ENCODE peak calls at places on chromosomes 5 and 9, in ten cellular contexts. One of them, this sample, is unnamed.

GRCh38 chr9:98195671-98196070 is 3.2 kb upstream of the CORO2A start:
- DNase-seq in thyroid gland: no peak
- DNase-seq in left ventricle myocardium inferior: no peak
- DNase-seq in lower leg skin: no peak
- DNase-seq in cardiac muscle cell: no peak
- DNase-seq in PC-3: no peak
- DNase-seq in fibroblast of the aortic adventitia: no peak
- DNase-seq in heart right ventricle: no peak
- DNase-seq in A549: no peak
- DNase-seq in astrocyte of the spinal cord: no peak
- DNase-seq in this sample: no peak

GRCh38 chr9:116899337-116900006 is 212.4 kb downstream of the TRIM32 start:
- DNase-seq in A549: no peak
- DNase-seq in astrocyte of the spinal cord: peak; percentile 10
- DNase-seq in cardiac muscle cell: no peak
- DNase-seq in thyroid gland: no peak
- DNase-seq in lower leg skin: no peak
- DNase-seq in PC-3: peak; percentile 25
- DNase-seq in left ventricle myocardium inferior: no peak
- DNase-seq in heart right ventricle: no peak
- DNase-seq in fibroblast of the aortic adventitia: no peak
- DNase-seq in this sample: no peak

GRCh38 chr9:128818839-128819715 is 777 bp downstream of the ENDOG start:
- DNase-seq in PC-3: peak; percentile 16
- DNase-seq in heart right ventricle: peak; percentile 49
- DNase-seq in cardiac muscle cell: no peak
- DNase-seq in lower leg skin: no peak
- DNase-seq in astrocyte of the spinal cord: no peak
- DNase-seq in A549: peak; percentile 35
- DNase-seq in fibroblast of the aortic adventitia: peak; percentile 5
- DNase-seq in thyroid gland: peak; percentile 56
- DNase-seq in left ventricle myocardium inferior: peak; percentile 40
- DNase-seq in this sample: no peak

GRCh38 chr9:2093920-2094597 is 78.9 kb downstream of the SMARCA2 start:
- DNase-seq in fibroblast of the aortic adventitia: peak; percentile 70
- DNase-seq in PC-3: no peak
- DNase-seq in A549: no peak
- DNase-seq in heart right ventricle: no peak
- DNase-seq in astrocyte of the spinal cord: peak; percentile 44
- DNase-seq in left ventricle myocardium inferior: no peak
- DNase-seq in thyroid gland: peak; percentile 86
- DNase-seq in cardiac muscle cell: peak; percentile 49
- DNase-seq in lower leg skin: no peak
- DNase-seq in this sample: peak; percentile 20

GRCh38 chr5:67010684-67011409 is 185.8 kb downstream of the CD180 start:
- DNase-seq in A549: no peak
- DNase-seq in lower leg skin: peak; percentile 84
- DNase-seq in cardiac muscle cell: peak; percentile 40
- DNase-seq in PC-3: peak; percentile 94
- DNase-seq in left ventricle myocardium inferior: no peak
- DNase-seq in heart right ventricle: no peak
- DNase-seq in thyroid gland: peak; percentile 33
- DNase-seq in fibroblast of the aortic adventitia: peak; percentile 62
- DNase-seq in astrocyte of the spinal cord: peak; percentile 87
- DNase-seq in this sample: peak; percentile 95

GRCh38 chr9:84276741-84277140 is 63.8 kb downstream of the SLC28A3 start:
- DNase-seq in PC-3: no peak
- DNase-seq in fibroblast of the aortic adventitia: no peak
- DNase-seq in astrocyte of the spinal cord: no peak
- DNase-seq in thyroid gland: no peak
- DNase-seq in heart right ventricle: no peak
- DNase-seq in A549: no peak
- DNase-seq in left ventricle myocardium inferior: no peak
- DNase-seq in lower leg skin: no peak
- DNase-seq in cardiac muscle cell: no peak
- DNase-seq in this sample: no peak

GRCh38 chr5:41517909-41518308 is 7.5 kb upstream of the PLCXD3 start:
- DNase-seq in heart right ventricle: no peak
- DNase-seq in thyroid gland: no peak
- DNase-seq in PC-3: peak; percentile 46
- DNase-seq in astrocyte of the spinal cord: peak; percentile 30
- DNase-seq in cardiac muscle cell: peak; percentile 62
- DNase-seq in lower leg skin: no peak
- DNase-seq in A549: no peak
- DNase-seq in left ventricle myocardium inferior: no peak
- DNase-seq in fibroblast of the aortic adventitia: peak; percentile 60
- DNase-seq in this sample: peak; percentile 43

GRCh38 chr5:125485003-125485641 is 738.7 kb upstream of the ZNF608 start:
- DNase-seq in left ventricle myocardium inferior: no peak
- DNase-seq in lower leg skin: peak; percentile 83
- DNase-seq in cardiac muscle cell: peak; percentile 97
- DNase-seq in A549: peak; percentile 43
- DNase-seq in astrocyte of the spinal cord: peak; percentile 99
- DNase-seq in PC-3: peak; percentile 87
- DNase-seq in thyroid gland: peak; percentile 18
- DNase-seq in fibroblast of the aortic adventitia: peak; percentile 99
- DNase-seq in heart right ventricle: no peak
- DNase-seq in this sample: peak; percentile 100

GRCh38 chr5:29697786-29698414 is 1495.6 kb upstream of the CDH6 start:
- DNase-seq in heart right ventricle: no peak
- DNase-seq in cardiac muscle cell: no peak
- DNase-seq in PC-3: peak; percentile 48
- DNase-seq in left ventricle myocardium inferior: no peak
- DNase-seq in A549: no peak
- DNase-seq in thyroid gland: no peak
- DNase-seq in astrocyte of the spinal cord: no peak
- DNase-seq in fibroblast of the aortic adventitia: no peak
- DNase-seq in lower leg skin: no peak
- DNase-seq in this sample: no peak

GRCh38 chr5:155735388-155735787 is 591.6 kb upstream of the SGCD start:
- DNase-seq in PC-3: no peak
- DNase-seq in thyroid gland: peak; percentile 61
- DNase-seq in astrocyte of the spinal cord: no peak
- DNase-seq in heart right ventricle: peak; percentile 65
- DNase-seq in lower leg skin: no peak
- DNase-seq in fibroblast of the aortic adventitia: no peak
- DNase-seq in cardiac muscle cell: no peak
- DNase-seq in left ventricle myocardium inferior: peak; percentile 77
- DNase-seq in A549: no peak
- DNase-seq in this sample: no peak

GRCh38 chr5:65482727-65483473 is 1.2 kb upstream of the ADAMTS6 start:
- DNase-seq in cardiac muscle cell: peak; percentile 76
- DNase-seq in heart right ventricle: no peak
- DNase-seq in astrocyte of the spinal cord: peak; percentile 86
- DNase-seq in A549: no peak
- DNase-seq in fibroblast of the aortic adventitia: peak; percentile 83
- DNase-seq in thyroid gland: peak; percentile 39
- DNase-seq in PC-3: peak; percentile 32
- DNase-seq in lower leg skin: no peak
- DNase-seq in left ventricle myocardium inferior: no peak
- DNase-seq in this sample: peak; percentile 87

GRCh38 chr5:65483474-65484346 is 2.0 kb upstream of the ADAMTS6 start:
- DNase-seq in astrocyte of the spinal cord: peak; percentile 82
- DNase-seq in PC-3: peak; percentile 49
- DNase-seq in fibroblast of the aortic adventitia: peak; percentile 90
- DNase-seq in A549: no peak
- DNase-seq in thyroid gland: no peak
- DNase-seq in heart right ventricle: no peak
- DNase-seq in left ventricle myocardium inferior: no peak
- DNase-seq in lower leg skin: no peak
- DNase-seq in cardiac muscle cell: peak; percentile 85
- DNase-seq in this sample: peak; percentile 87

GRCh38 chr5:65481171-65481575 is 547 bp downstream of the ADAMTS6 start:
- DNase-seq in A549: no peak
- DNase-seq in thyroid gland: no peak
- DNase-seq in fibroblast of the aortic adventitia: peak; percentile 48
- DNase-seq in astrocyte of the spinal cord: no peak
- DNase-seq in lower leg skin: no peak
- DNase-seq in PC-3: no peak
- DNase-seq in cardiac muscle cell: peak; percentile 20
- DNase-seq in heart right ventricle: no peak
- DNase-seq in left ventricle myocardium inferior: no peak
- DNase-seq in this sample: peak; percentile 25

GRCh38 chr5:65481635-65482271 is at the start of gene ADAMTS6:
- DNase-seq in astrocyte of the spinal cord: peak; percentile 97
- DNase-seq in lower leg skin: peak; percentile 96
- DNase-seq in cardiac muscle cell: peak; percentile 99
- DNase-seq in thyroid gland: peak; percentile 94
- DNase-seq in A549: peak; percentile 47
- DNase-seq in heart right ventricle: peak; percentile 87
- DNase-seq in fibroblast of the aortic adventitia: peak; percentile 99
- DNase-seq in left ventricle myocardium inferior: peak; percentile 91
- DNase-seq in PC-3: peak; percentile 59
- DNase-seq in this sample: peak; percentile 99

GRCh38 chr5:65482280-65482726 is 583 bp upstream of the ADAMTS6 start:
- DNase-seq in thyroid gland: no peak
- DNase-seq in fibroblast of the aortic adventitia: peak; percentile 76
- DNase-seq in heart right ventricle: no peak
- DNase-seq in A549: no peak
- DNase-seq in PC-3: no peak
- DNase-seq in astrocyte of the spinal cord: peak; percentile 81
- DNase-seq in lower leg skin: no peak
- DNase-seq in cardiac muscle cell: peak; percentile 66
- DNase-seq in left ventricle myocardium inferior: no peak
- DNase-seq in this sample: peak; percentile 65
- H3K4me3 ChIP-seq in thyroid gland: peak overlapping the region; percentile 64
- H3K4me3 ChIP-seq in fibroblast of the aortic adventitia: peak overlapping the region; percentile 64
- H3K4me3 ChIP-seq in heart right ventricle: peak overlapping the region; percentile 65
- H3K4me3 ChIP-seq in A549: peak overlapping the region; percentile 65
- H3K4me3 ChIP-seq in PC-3: peak overlapping the region; percentile 79
- H3K4me3 ChIP-seq in astrocyte of the spinal cord: peak overlapping the region; percentile 53
- H3K4me3 ChIP-seq in lower leg skin: peak overlapping the region; percentile 23
- H3K4me3 ChIP-seq in cardiac muscle cell: peak overlapping the region; percentile 48
- H3K4me3 ChIP-seq in left ventricle myocardium inferior: peak overlapping the region; percentile 76
- H3K4me3 ChIP-seq in this sample: peak overlapping the region; percentile 75

DNA sequence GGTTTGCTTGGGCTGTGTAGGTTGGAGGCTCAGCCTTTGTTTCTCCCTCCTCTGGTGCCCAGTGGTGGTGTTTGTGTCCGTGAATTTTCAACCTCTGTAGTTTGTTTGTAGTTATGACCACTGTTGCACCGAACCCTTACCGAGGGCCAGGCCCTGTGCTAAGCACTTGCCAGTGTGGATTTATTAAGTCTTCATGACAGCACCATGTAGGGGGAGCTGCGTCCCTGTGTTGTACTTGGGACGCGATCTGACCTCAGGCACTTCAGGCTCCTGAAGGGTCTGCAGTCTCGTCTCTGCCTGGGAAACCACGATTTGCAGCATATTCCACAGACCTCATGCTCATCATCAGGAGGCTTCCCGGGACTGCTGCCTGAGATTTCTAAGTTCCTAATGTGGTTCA is 12.8 kb downstream of the TENT4A start:
- DNase-seq in heart right ventricle: no peak
- DNase-seq in thyroid gland: no peak
- DNase-seq in astrocyte of the spinal cord: no peak
- DNase-seq in lower leg skin: no peak
- DNase-seq in PC-3: no peak
- DNase-seq in left ventricle myocardium inferior: no peak
- DNase-seq in A549: no peak
- DNase-seq in cardiac muscle cell: no peak
- DNase-seq in fibroblast of the aortic adventitia: no peak
- DNase-seq in this sample: no peak
- TF ChIP-seq CTCF in heart right ventricle: no peak
- TF ChIP-seq CTCF in thyroid gland: no peak
- TF ChIP-seq CTCF in astrocyte of the spinal cord: no peak
- TF ChIP-seq CTCF in lower leg skin: no peak
- TF ChIP-seq CTCF in PC-3: no peak
- TF ChIP-seq CTCF in left ventricle myocardium inferior: no peak
- TF ChIP-seq CTCF in A549: no peak
- TF ChIP-seq CTCF in cardiac muscle cell: no peak
- TF ChIP-seq CTCF in fibroblast of the aortic adventitia: no peak
- TF ChIP-seq CTCF in this sample: no peak

GRCh38 chr5:132675936-132676689 is 2.3 kb downstream of the IL4 start:
- DNase-seq in fibroblast of the aortic adventitia: no peak
- DNase-seq in heart right ventricle: no peak
- DNase-seq in astrocyte of the spinal cord: no peak
- DNase-seq in PC-3: no peak
- DNase-seq in thyroid gland: no peak
- DNase-seq in cardiac muscle cell: no peak
- DNase-seq in left ventricle myocardium inferior: no peak
- DNase-seq in lower leg skin: no peak
- DNase-seq in A549: no peak
- DNase-seq in this sample: no peak

GRCh38 chr5:132674671-132675506 is 1.1 kb downstream of the IL4 start:
- DNase-seq in astrocyte of the spinal cord: peak; percentile 96
- DNase-seq in thyroid gland: peak; percentile 70
- DNase-seq in PC-3: peak; percentile 92
- DNase-seq in left ventricle myocardium inferior: no peak
- DNase-seq in fibroblast of the aortic adventitia: peak; percentile 97
- DNase-seq in cardiac muscle cell: peak; percentile 94
- DNase-seq in lower leg skin: no peak
- DNase-seq in A549: peak; percentile 31
- DNase-seq in heart right ventricle: no peak
- DNase-seq in this sample: peak; percentile 96

GRCh38 chr5:132677191-132677590 is 3.4 kb downstream of the IL4 start:
- DNase-seq in thyroid gland: peak; percentile 76
- DNase-seq in heart right ventricle: no peak
- DNase-seq in astrocyte of the spinal cord: peak; percentile 81
- DNase-seq in fibroblast of the aortic adventitia: peak; percentile 80
- DNase-seq in left ventricle myocardium inferior: no peak
- DNase-seq in cardiac muscle cell: peak; percentile 71
- DNase-seq in lower leg skin: no peak
- DNase-seq in A549: peak; percentile 97
- DNase-seq in PC-3: peak; percentile 88
- DNase-seq in this sample: peak; percentile 88

GRCh38 chr5:132671000-132671399 is 2.8 kb upstream of the IL4 start:
- DNase-seq in heart right ventricle: no peak
- DNase-seq in A549: no peak
- DNase-seq in astrocyte of the spinal cord: no peak
- DNase-seq in fibroblast of the aortic adventitia: no peak
- DNase-seq in thyroid gland: no peak
- DNase-seq in PC-3: no peak
- DNase-seq in left ventricle myocardium inferior: no peak
- DNase-seq in cardiac muscle cell: no peak
- DNase-seq in lower leg skin: no peak
- DNase-seq in this sample: no peak

GRCh38 chr5:132673939-132674630 is at the start of gene IL4:
- DNase-seq in lower leg skin: no peak
- DNase-seq in astrocyte of the spinal cord: no peak
- DNase-seq in fibroblast of the aortic adventitia: no peak
- DNase-seq in thyroid gland: no peak
- DNase-seq in cardiac muscle cell: no peak
- DNase-seq in left ventricle myocardium inferior: no peak
- DNase-seq in PC-3: no peak
- DNase-seq in heart right ventricle: no peak
- DNase-seq in A549: no peak
- DNase-seq in this sample: no peak
- H3K4me3 ChIP-seq in lower leg skin: no peak within 1 kb of the TSS
- H3K4me3 ChIP-seq in astrocyte of the spinal cord: no peak within 1 kb of the TSS
- H3K4me3 ChIP-seq in fibroblast of the aortic adventitia: peak within 1 kb of the TSS; percentile 48
- H3K4me3 ChIP-seq in thyroid gland: no peak within 1 kb of the TSS
- H3K4me3 ChIP-seq in cardiac muscle cell: no peak within 1 kb of the TSS
- H3K4me3 ChIP-seq in left ventricle myocardium inferior: no peak within 1 kb of the TSS
- H3K4me3 ChIP-seq in PC-3: peak within 1 kb of the TSS; percentile 48
- H3K4me3 ChIP-seq in heart right ventricle: no peak within 1 kb of the TSS
- H3K4me3 ChIP-seq in A549: no peak within 1 kb of the TSS
- H3K4me3 ChIP-seq in this sample: peak within 1 kb of the TSS; percentile 7

DNA sequence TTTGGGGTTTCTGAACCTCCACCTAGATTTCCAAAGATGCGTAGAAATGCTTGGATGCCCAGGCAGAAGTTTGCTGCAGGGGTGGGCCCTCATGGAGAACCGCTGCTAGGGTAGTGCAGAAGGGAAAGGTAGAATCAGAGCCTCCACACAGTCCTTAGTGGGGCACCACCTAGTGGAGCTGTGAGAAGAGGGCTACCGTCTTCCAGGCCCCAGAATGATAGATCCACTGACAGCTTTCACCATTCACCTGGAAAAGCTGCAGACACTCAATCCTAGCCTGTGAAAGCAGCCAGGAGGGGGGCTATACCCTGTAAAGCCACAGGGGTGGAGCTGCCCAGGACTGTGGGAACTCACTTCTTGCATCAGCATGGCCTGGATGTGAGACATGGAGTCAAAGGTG is 13.3 kb upstream of the HSDL2 start:
- DNase-seq in astrocyte of the spinal cord: no peak
- DNase-seq in heart right ventricle: no peak
- DNase-seq in lower leg skin: no peak
- DNase-seq in PC-3: no peak
- DNase-seq in cardiac muscle cell: no peak
- DNase-seq in fibroblast of the aortic adventitia: no peak
- DNase-seq in left ventricle myocardium inferior: no peak
- DNase-seq in thyroid gland: no peak
- DNase-seq in A549: no peak
- DNase-seq in this sample: no peak
- TF ChIP-seq CTCF in astrocyte of the spinal cord: no peak
- TF ChIP-seq CTCF in heart right ventricle: peak; percentile 6
- TF ChIP-seq CTCF in lower leg skin: no peak
- TF ChIP-seq CTCF in PC-3: peak; percentile 23
- TF ChIP-seq CTCF in cardiac muscle cell: peak; percentile 20
- TF ChIP-seq CTCF in fibroblast of the aortic adventitia: peak; percentile 21
- TF ChIP-seq CTCF in left ventricle myocardium inferior: peak; percentile 32
- TF ChIP-seq CTCF in thyroid gland: no peak
- TF ChIP-seq CTCF in A549: no peak
- TF ChIP-seq CTCF in this sample: peak; percentile 7

This sample was measured in fibroblast of mammary gland.